ENCODE peak calls at places on chromosomes 11 and 22, in nine cellular contexts. K is B cell, F is choroid plexus epithelial cell, X is DND-41, I is endothelial cell of umbilical vein, N is heart left ventricle, U is cardiac fibroblast, G is progenitor cell of endocrine pancreas, J is epithelial cell of esophagus. D is an unnamed sample.
A peak's percentile ranks its signal among the peaks of the same experiment; 100 is the strongest.

GRCh38 chr22:35480143-35480542 is 60.5 kb upstream of the RASD2 start:
- DNase-seq in I (peak; percentile 22), U (no peak), F (no peak), N (no peak), K (no peak), X (no peak), J (no peak), G (no peak), D (peak; percentile 63)

GRCh38 chr11:59810189-59810910 is at the start of gene MRPL16:
- DNase-seq in U (peak; percentile 92), N (peak; percentile 89), X (peak; percentile 89), K (peak; percentile 94), I (peak; percentile 76), J (peak; percentile 95), F (peak; percentile 92), G (peak; percentile 88), D (peak; percentile 88)

GRCh38 chr11:37451903-37452302 is 853.9 kb upstream of the RAG2 start:
- DNase-seq in J (no peak), X (no peak), N (no peak), K (no peak), U (no peak), I (no peak), F (no peak), G (no peak), D (no peak)

GRCh38 chr11:62479631-62480201 is 60.9 kb downstream of the SCGB1A1 start:
- DNase-seq in J (no peak), F (no peak), K (no peak), X (no peak), N (no peak), G (no peak), U (peak; percentile 52), I (no peak), D (no peak)

GRCh38 chr11:132895340-132895739 is 637.0 kb downstream of the OPCML start:
- DNase-seq in J (peak; percentile 50), X (no peak), K (no peak), I (no peak), N (no peak), U (peak; percentile 60), F (peak; percentile 95), G (no peak), D (peak; percentile 73)

GRCh38 chr22:43818981-43819690 is 7.0 kb upstream of the EFCAB6 start:
- DNase-seq in J (no peak), N (peak; percentile 1), F (no peak), I (no peak), G (no peak), K (no peak), U (no peak), X (no peak), D (no peak)

GRCh38 chr11:96037267-96037990 is 113.5 kb upstream of the MTMR2 start:
- DNase-seq in I (no peak), U (no peak), X (no peak), K (no peak), J (peak; percentile 67), N (no peak), F (peak; percentile 34), G (no peak), D (peak; percentile 60)

GRCh38 chr11:34405079-34405858 is 33.5 kb upstream of the CAT start:
- DNase-seq in F (no peak), U (peak; percentile 14), I (no peak), J (peak; percentile 35), G (no peak), K (no peak), X (no peak), N (no peak), D (peak; percentile 20)

GRCh38 chr11:129992161-129992944 is 10.3 kb downstream of the PRDM10 start:
- DNase-seq in J (peak; percentile 79), N (no peak), F (peak; percentile 55), X (peak; percentile 39), I (peak; percentile 31), K (peak; percentile 58), U (peak; percentile 18), G (no peak), D (peak; percentile 18)

GRCh38 chr11:95596011-95596489 is 193.5 kb downstream of the FAM76B start:
- DNase-seq in J (peak; percentile 85), I (no peak), K (no peak), G (no peak), X (no peak), F (peak; percentile 60), U (peak; percentile 38), N (no peak), D (peak; percentile 47)

GRCh38 chr11:34680206-34680605 is 59.3 kb downstream of the EHF start:
- DNase-seq in X (no peak), I (no peak), F (no peak), K (no peak), G (no peak), N (no peak), U (no peak), J (peak; percentile 79), D (no peak)

GRCh38 chr11:86988351-86988881 is 33.2 kb upstream of the FZD4 start:
- DNase-seq in J (no peak), U (no peak), I (no peak), N (no peak), F (no peak), X (no peak), K (no peak), G (no peak), D (no peak)

GRCh38 chr11:86990079-86990478 is 34.9 kb upstream of the FZD4 start:
- DNase-seq in G (no peak), I (no peak), U (no peak), X (no peak), J (no peak), N (no peak), F (peak; percentile 56), K (no peak), D (peak; percentile 30)

GRCh38 chr11:86984701-86985100 is 29.5 kb upstream of the FZD4 start:
- DNase-seq in K (no peak), U (no peak), X (no peak), G (no peak), F (no peak), J (no peak), N (no peak), I (no peak), D (no peak)

GRCh38 chr11:86990520-86990919 is 35.3 kb upstream of the FZD4 start:
- DNase-seq in K (no peak), N (no peak), J (peak; percentile 77), F (peak; percentile 95), U (peak; percentile 73), I (no peak), X (no peak), G (no peak), D (peak; percentile 86)

GRCh38 chr11:86987687-86988086 is 32.5 kb upstream of the FZD4 start:
- DNase-seq in J (no peak), K (no peak), U (no peak), X (no peak), I (no peak), G (no peak), N (no peak), F (no peak), D (peak; percentile 16)
- TF ChIP-seq CTCF in J (no peak), K (no peak), U (no peak), X (no peak), I (no peak), G (no peak), N (no peak), F (no peak), D (no peak)

GRCh38 chr11:14969922-14970323 is 2.2 kb downstream of the CALCA start:
- DNase-seq in G (peak; percentile 77), N (no peak), U (no peak), X (peak; percentile 47), J (peak; percentile 38), K (no peak), F (peak; percentile 38), I (peak; percentile 2), D (no peak)
- TF ChIP-seq CTCF in G (peak; percentile 89), N (peak; percentile 35), U (peak; percentile 80), X (peak; percentile 64), J (peak; percentile 53), K (peak; percentile 32), F (peak; percentile 68), I (peak; percentile 71), D (peak; percentile 58)

GRCh38 chr11:81002374-81002773 is 1561.5 kb upstream of the TENM4 start:
- DNase-seq in X (no peak), I (no peak), N (no peak), K (no peak), J (peak; percentile 11), G (no peak), U (no peak), F (no peak), D (no peak)

GRCh38 chr11:81010631-81011030 is 1569.8 kb upstream of the TENM4 start:
- DNase-seq in I (no peak), J (no peak), K (no peak), X (no peak), N (no peak), F (no peak), G (no peak), U (no peak), D (no peak)

GRCh38 chr11:81005595-81005994 is 1564.8 kb upstream of the TENM4 start:
- DNase-seq in K (no peak), J (peak; percentile 96), N (no peak), G (no peak), U (peak; percentile 76), F (peak; percentile 90), I (peak; percentile 43), X (no peak), D (peak; percentile 92)

GRCh38 chr11:81004576-81004975 is 1563.7 kb upstream of the TENM4 start:
- DNase-seq in U (no peak), F (no peak), G (no peak), K (no peak), J (no peak), I (no peak), X (no peak), N (no peak), D (no peak)

DNA sequence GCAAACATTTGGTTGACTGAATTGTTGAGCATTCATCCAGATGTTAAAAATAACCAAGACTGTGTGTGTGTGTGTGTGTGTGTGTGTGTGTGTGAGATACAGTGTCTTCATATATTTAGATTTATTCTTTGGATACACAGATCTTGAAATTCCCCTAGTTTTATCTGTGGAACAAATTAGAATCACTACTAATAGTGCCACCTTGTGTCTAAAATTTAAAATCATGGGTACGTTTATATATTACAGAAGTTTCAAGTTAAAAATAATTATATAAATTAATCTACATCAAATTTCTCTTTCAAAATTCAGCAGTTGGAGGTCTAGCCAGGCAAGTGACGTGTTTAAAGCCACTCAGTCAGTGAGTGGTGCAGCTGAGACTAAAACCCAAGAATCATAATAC is 1566.2 kb upstream of the TENM4 start:
- DNase-seq in G (no peak), N (no peak), F (peak; percentile 68), X (no peak), J (peak; percentile 37), K (no peak), I (peak; percentile 40), U (peak; percentile 63), D (peak; percentile 54)
- TF ChIP-seq CTCF in G (peak; percentile 30), N (no peak), F (peak; percentile 35), X (peak; percentile 5), J (peak; percentile 27), K (no peak), I (no peak), U (no peak), D (peak; percentile 10)

DNA sequence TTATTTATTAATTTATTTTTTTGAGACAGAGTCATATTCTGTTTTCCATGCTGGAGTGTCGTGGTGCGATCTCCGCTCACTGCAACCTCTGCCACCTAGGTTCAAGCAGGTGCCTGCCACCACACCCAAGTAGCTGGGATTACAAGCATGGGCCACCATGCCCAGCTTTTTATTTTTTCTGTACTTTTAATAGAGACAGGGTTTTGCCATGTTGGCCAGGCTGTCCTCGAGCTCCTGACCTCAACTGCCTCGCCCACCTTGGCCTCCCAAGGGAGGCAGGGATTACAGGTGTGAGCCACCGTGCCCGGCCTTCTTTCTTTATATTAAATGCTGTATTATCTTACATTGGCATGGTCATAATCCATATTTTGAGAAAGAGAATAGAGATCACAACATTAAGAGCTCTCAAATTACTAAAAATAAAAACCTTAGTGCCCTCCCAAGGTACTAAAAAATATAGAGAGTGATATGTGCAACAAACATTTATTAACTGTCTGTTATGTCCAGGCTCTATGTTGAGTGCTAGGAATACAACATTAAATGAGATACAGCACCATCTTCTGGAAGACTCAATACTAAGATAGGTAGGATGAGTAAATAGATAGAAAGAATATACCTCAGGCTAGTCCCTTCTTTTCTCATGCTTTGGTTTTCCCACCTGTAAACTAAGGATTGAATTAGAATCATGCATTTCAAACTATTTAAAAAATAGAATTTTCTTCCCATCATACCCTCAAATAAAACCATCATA is 84.1 kb downstream of the BBOX1 start:
- DNase-seq in U (peak; percentile 56), K (no peak), F (peak; percentile 81), J (peak; percentile 53), G (no peak), X (no peak), I (no peak), N (no peak), D (peak; percentile 55)
- TF ChIP-seq CTCF in U (no peak), K (no peak), F (peak; percentile 44), J (peak; percentile 37), G (no peak), X (no peak), I (no peak), N (no peak), D (peak; percentile 15)

D was measured in astrocyte of the spinal cord.